ENCODE peak calls at places on chromosomes 5 and 9, in eight cellular contexts. J, Z, Q, T, B, R, A and F are unnamed samples.

GRCh38 chr5:78961743-78962142 is 23.4 kb downstream of the ARSB start:
- DNase-seq in J (no peak), Z (no peak), Q (no peak), T (no peak), B (no peak), R (no peak), A (no peak), F (no peak)

GRCh38 chr5:156094001-156094400 is 233.0 kb upstream of the SGCD start:
- DNase-seq in J (no peak), Z (no peak), Q (no peak), T (no peak), B (no peak), R (no peak), A (no peak), F (no peak)

GRCh38 chr9:124559871-124560270 is 52.7 kb upstream of the NR5A1 start:
- DNase-seq in J (no peak), Z (no peak), Q (peak; percentile 59), T (no peak), B (no peak), R (no peak), A (no peak), F (peak; percentile 55)

GRCh38 chr9:1469996-1470395 is 419.8 kb downstream of the DMRT2 start:
- DNase-seq in J (no peak), Z (no peak), Q (no peak), T (no peak), B (no peak), R (no peak), A (no peak), F (no peak)

GRCh38 chr9:28443461-28443860 is 870.2 kb upstream of the C9orf72 start:
- DNase-seq in J (no peak), Z (no peak), Q (no peak), T (no peak), B (no peak), R (no peak), A (no peak), F (no peak)

GRCh38 chr5:143051244-143052058 is 281.3 kb downstream of the ARHGAP26 start:
- DNase-seq in J (no peak), Z (peak; percentile 32), Q (peak; percentile 97), T (no peak), B (no peak), R (no peak), A (peak; percentile 31), F (peak; percentile 63)

GRCh38 chr9:126690431-126691051 is 76.8 kb downstream of the LMX1B start:
- DNase-seq in J (no peak), Z (peak; percentile 28), Q (no peak), T (no peak), B (no peak), R (peak; percentile 36), A (peak; percentile 30), F (peak; percentile 72)

GRCh38 chr9:101462558-101462957 is 27.0 kb upstream of the ALDOB start:
- DNase-seq in J (no peak), Z (no peak), Q (peak; percentile 74), T (no peak), B (no peak), R (no peak), A (no peak), F (no peak)

GRCh38 chr5:174504266-174504726 is 220.1 kb upstream of the MSX2 start:
- DNase-seq in J (no peak), Z (no peak), Q (no peak), T (no peak), B (no peak), R (no peak), A (no peak), F (no peak)

GRCh38 chr5:150190503-150190973 is 676 bp downstream of the SLC6A7 start:
- DNase-seq in J (no peak), Z (no peak), Q (no peak), T (no peak), B (no peak), R (no peak), A (no peak), F (no peak)

GRCh38 chr5:157046041-157046440 is 12.9 kb downstream of the HAVCR1 start:
- DNase-seq in J (no peak), Z (no peak), Q (no peak), T (no peak), B (no peak), R (no peak), A (peak; percentile 89), F (no peak)

GRCh38 chr5:42950466-42951168 is 89.5 kb downstream of the ANXA2R start:
- DNase-seq in J (peak; percentile 88), Z (peak; percentile 48), Q (peak; percentile 100), T (peak; percentile 90), B (peak; percentile 72), R (peak; percentile 91), A (peak; percentile 83), F (peak; percentile 97)

GRCh38 chr9:35272989-35273388 is 111.2 kb downstream of the UNC13B start:
- DNase-seq in J (no peak), Z (no peak), Q (peak; percentile 49), T (no peak), B (no peak), R (no peak), A (no peak), F (no peak)

GRCh38 chr5:38827525-38827924 is 18.3 kb upstream of the OSMR start:
- DNase-seq in J (no peak), Z (no peak), Q (peak; percentile 76), T (no peak), B (no peak), R (no peak), A (no peak), F (no peak)

GRCh38 chr5:4018968-4019766 is 423.5 kb downstream of the IRX1 start:
- DNase-seq in J (no peak), Z (no peak), Q (no peak), T (no peak), B (no peak), R (no peak), A (no peak), F (no peak)

GRCh38 chr5:135245521-135246499 is 153.2 kb downstream of the MACROH2A1 start:
- DNase-seq in J (peak; percentile 58), Z (no peak), Q (peak; percentile 53), T (peak; percentile 41), B (no peak), R (no peak), A (peak; percentile 5), F (peak; percentile 93)
- H3K27ac ChIP-seq in J (no peak overlapping the region), Z (no peak overlapping the region), Q (peak overlapping the region; percentile 53), T (peak overlapping the region; percentile 27), B (no peak overlapping the region), R (no peak overlapping the region), A (no peak overlapping the region), F (peak overlapping the region; percentile 97)

GRCh38 chr5:135537271-135537670 is 1.5 kb upstream of the NEUROG1 start:
- DNase-seq in J (no peak), Z (no peak), Q (no peak), T (no peak), B (no peak), R (no peak), A (no peak), F (no peak)

GRCh38 chr5:135538261-135538660 is 2.5 kb upstream of the NEUROG1 start:
- DNase-seq in J (no peak), Z (no peak), Q (no peak), T (no peak), B (no peak), R (no peak), A (no peak), F (no peak)

GRCh38 chr5:135535820-135536801 is at the start of gene NEUROG1:
- DNase-seq in J (no peak), Z (no peak), Q (no peak), T (no peak), B (no peak), R (no peak), A (no peak), F (peak; percentile 43)

GRCh38 chr5:135539430-135540005 is 3.8 kb upstream of the NEUROG1 start:
- DNase-seq in J (no peak), Z (no peak), Q (no peak), T (no peak), B (no peak), R (no peak), A (no peak), F (no peak)

DNA sequence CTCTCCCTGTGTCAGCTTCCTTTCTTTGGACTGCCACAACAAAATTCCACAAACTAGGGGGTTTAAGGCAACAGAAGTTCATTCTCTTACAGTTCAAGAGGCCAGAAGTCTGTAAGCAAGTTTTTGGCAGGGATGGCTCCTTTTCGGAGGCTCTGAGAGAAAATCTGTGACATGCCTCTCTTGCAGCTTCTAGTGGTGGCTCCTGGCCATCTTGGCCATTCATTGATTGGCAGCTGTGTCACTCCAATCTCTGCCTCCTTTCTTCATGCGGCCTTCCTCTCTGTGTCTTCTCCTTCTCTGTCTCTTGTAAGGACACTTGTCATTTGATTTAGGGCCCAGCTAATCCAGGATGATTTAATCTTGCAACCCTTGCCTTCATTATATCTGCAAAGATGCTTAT is 2.0 kb upstream of the NEUROG1 start:
- DNase-seq in J (no peak), Z (no peak), Q (no peak), T (no peak), B (no peak), R (no peak), A (no peak), F (no peak)
- TF ChIP-seq CTCF in J (no peak), Z (no peak), Q (no peak), T (no peak), B (no peak), R (no peak), A (no peak), F (no peak)

DNA sequence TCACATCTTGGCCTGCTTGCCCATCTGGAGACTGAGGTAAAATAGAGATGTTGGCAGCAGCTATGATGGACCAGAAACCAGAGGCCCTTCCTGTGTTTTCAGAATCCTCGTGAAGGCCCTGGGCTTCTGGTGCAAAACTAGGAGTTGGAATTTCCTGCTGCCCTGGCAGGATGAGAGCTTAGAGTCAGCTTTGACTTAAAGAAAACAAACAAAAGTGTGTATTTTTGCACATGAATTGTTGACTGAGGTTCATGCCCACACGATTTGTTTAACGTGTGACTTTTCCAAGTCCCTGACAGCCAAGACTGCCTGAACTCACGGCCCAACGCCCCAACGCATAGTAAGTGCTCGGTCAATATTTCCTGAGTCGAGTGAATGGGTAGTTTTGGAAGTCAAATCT is 303.1 kb downstream of the MLLT3 start:
- DNase-seq in J (no peak), Z (no peak), Q (no peak), T (no peak), B (no peak), R (no peak), A (no peak), F (no peak)
- H3K27ac ChIP-seq in J (no peak overlapping the region), Z (no peak overlapping the region), Q (no peak overlapping the region), T (no peak overlapping the region), B (peak overlapping the region; percentile 31), R (peak overlapping the region; percentile 6), A (no peak overlapping the region), F (peak overlapping the region; percentile 86)

DNA sequence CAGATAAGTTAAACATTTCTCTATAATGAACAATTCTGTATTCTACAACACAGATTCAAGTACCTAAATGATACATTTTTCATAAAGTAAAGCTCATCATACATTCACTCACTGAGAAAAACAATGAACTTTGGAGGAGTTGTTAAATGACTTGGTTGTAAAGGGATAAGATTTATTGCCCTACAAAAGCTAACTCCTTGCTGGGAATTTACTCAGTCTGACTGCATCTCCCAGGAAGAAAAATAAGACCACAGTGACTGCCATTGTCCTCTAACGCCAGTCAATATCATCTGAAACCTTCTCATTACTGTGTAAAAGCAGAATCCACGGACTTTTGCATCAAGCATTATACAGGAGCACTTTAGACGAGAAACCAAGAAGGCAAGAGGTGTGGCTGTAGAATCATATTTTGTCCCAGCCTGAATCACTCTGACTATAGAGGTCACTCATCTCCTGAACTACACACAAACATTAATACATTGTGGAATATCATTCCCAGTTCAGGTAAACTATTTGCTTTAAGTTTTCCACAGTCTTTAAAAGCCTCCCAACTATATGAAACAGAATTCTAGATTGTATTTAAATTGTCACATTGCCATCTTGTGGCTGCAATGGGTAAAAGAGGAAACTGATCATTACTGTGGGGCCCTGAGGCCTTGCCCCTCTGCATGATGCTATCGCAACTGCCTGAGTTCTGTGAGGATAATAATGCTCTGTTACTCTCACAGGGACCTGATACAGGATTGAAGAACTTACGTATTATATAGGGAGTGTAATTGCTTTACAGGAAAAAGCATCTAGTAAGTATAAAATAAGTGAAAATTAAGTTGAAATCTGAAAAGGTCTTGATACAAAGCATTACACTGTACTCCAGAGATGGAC is 142.9 kb downstream of the SLCO4C1 start:
- DNase-seq in J (no peak), Z (no peak), Q (no peak), T (no peak), B (no peak), R (no peak), A (no peak), F (peak; percentile 7)
- TF ChIP-seq CTCF in J (no peak), Z (no peak), Q (no peak), T (no peak), B (peak; percentile 43), R (no peak), A (no peak), F (peak; percentile 40)